ENCODE peak calls at places on chromosomes 1 and 21, in ten cellular contexts. R, D, I, Y, X, Q, G, P, M and O are unnamed samples.

GRCh38 chr1:27650527-27651175 is 15.7 kb upstream of the FGR start:
- DNase-seq in P (no peak), Q (no peak), G (no peak), X (peak), Y (no peak), D (no peak), R (no peak), I (peak), M (no peak), O (no peak)

GRCh38 chr1:152873495-152873894 is 4.6 kb upstream of the SMCP start:
- DNase-seq in X (peak), I (no peak), R (no peak), D (no peak), Q (no peak), G (no peak), Y (no peak), M (no peak), P (no peak), O (no peak)

GRCh38 chr1:114340906-114341698 is 169.9 kb downstream of the TRIM33 start:
- DNase-seq in G (no peak), R (no peak), X (no peak), I (no peak), M (no peak), P (no peak), Y (peak), D (no peak), Q (peak), O (no peak)

GRCh38 chr1:224873645-224874369 is 55.7 kb upstream of the DNAH14 start:
- DNase-seq in Q (no peak), R (no peak), G (no peak), P (no peak), X (peak), M (no peak), I (no peak), D (peak), Y (no peak), O (peak)

GRCh38 chr21:41186763-41187536 is 19.0 kb downstream of the BACE2 start:
- DNase-seq in G (no peak), X (no peak), Y (no peak), D (no peak), I (no peak), M (no peak), P (no peak), Q (no peak), R (no peak), O (no peak)

GRCh38 chr1:212967767-212968166 is 17.4 kb downstream of the VASH2 start:
- DNase-seq in Y (no peak), P (no peak), R (no peak), D (peak), M (no peak), G (no peak), I (peak), Q (no peak), X (peak), O (no peak)

GRCh38 chr1:181387702-181388101 is 95.6 kb upstream of the CACNA1E start:
- DNase-seq in M (no peak), X (no peak), P (no peak), Y (no peak), R (no peak), Q (no peak), G (no peak), D (no peak), I (no peak), O (no peak)

GRCh38 chr1:8541961-8542521 is 224.1 kb downstream of the SLC45A1 start:
- DNase-seq in I (no peak), Q (no peak), M (no peak), G (no peak), R (no peak), Y (no peak), D (no peak), X (peak), P (no peak), O (no peak)

GRCh38 chr1:44425327-44426082 is 20.4 kb downstream of the RNF220 start:
- DNase-seq in I (no peak), D (no peak), Y (no peak), X (no peak), Q (no peak), R (no peak), M (no peak), G (no peak), P (no peak), O (no peak)

GRCh38 chr1:167599839-167600581 is 30.0 kb upstream of the RCSD1 start:
- DNase-seq in P (no peak), Q (no peak), I (peak), X (peak), R (no peak), M (no peak), G (peak), Y (peak), D (peak), O (peak)

GRCh38 chr1:84888753-84889152 is 4.3 kb downstream of the LPAR3 start:
- DNase-seq in P (no peak), Y (no peak), M (no peak), D (peak), X (no peak), I (no peak), G (no peak), Q (no peak), R (no peak), O (no peak)

GRCh38 chr1:52602328-52603300 is at the start of gene GPX7:
- DNase-seq in P (peak), R (peak), G (peak), M (peak), Q (peak), X (peak), I (no peak), Y (peak), D (no peak), O (peak)

GRCh38 chr1:10643607-10644306 is 152.7 kb downstream of the CASZ1 start:
- DNase-seq in G (no peak), D (no peak), Q (no peak), I (no peak), M (no peak), X (no peak), P (no peak), Y (no peak), R (no peak), O (no peak)

GRCh38 chr1:163561570-163562295 is 240.0 kb downstream of the NUF2 start:
- DNase-seq in I (no peak), Q (no peak), P (no peak), G (no peak), D (no peak), R (no peak), Y (no peak), M (no peak), X (no peak), O (no peak)

GRCh38 chr1:183291802-183292515 is 105.9 kb downstream of the LAMC2 start:
- DNase-seq in D (no peak), Q (no peak), G (no peak), M (no peak), P (peak), R (no peak), X (peak), Y (no peak), I (no peak), O (no peak)

GRCh38 chr1:17013598-17014320 is 2.0 kb upstream of the ATP13A2 start:
- DNase-seq in I (no peak), P (peak), Q (no peak), Y (no peak), R (peak), D (no peak), M (no peak), X (peak), G (no peak), O (no peak)

GRCh38 chr1:168637350-168637991 is 61.1 kb downstream of the XCL1 start:
- DNase-seq in P (no peak), Q (no peak), Y (no peak), G (peak), D (no peak), I (no peak), X (no peak), M (no peak), R (no peak), O (no peak)

GRCh38 chr1:8712413-8713229 is 104.8 kb downstream of the RERE start:
- DNase-seq in I (peak), M (no peak), Q (no peak), D (peak), X (peak), G (no peak), P (no peak), R (no peak), Y (no peak), O (no peak)

GRCh38 chr1:226975259-226975908 is 35.3 kb downstream of the COQ8A start:
- DNase-seq in I (no peak), M (no peak), R (no peak), D (no peak), P (peak), G (peak), X (no peak), Q (no peak), Y (no peak), O (no peak)

GRCh38 chr1:119778886-119779560 is 10.3 kb upstream of the HMGCS2 start:
- DNase-seq in Q (no peak), D (no peak), Y (no peak), G (no peak), R (no peak), P (no peak), I (no peak), M (no peak), X (no peak), O (no peak)

GRCh38 chr1:109237512-109237911 is 11.8 kb upstream of the CELSR2 start:
- DNase-seq in X (no peak), Q (no peak), Y (no peak), D (no peak), M (no peak), I (no peak), G (no peak), R (no peak), P (no peak), O (no peak)
- H3K27ac ChIP-seq in X (no peak), Q (no peak), Y (no peak), D (peak), M (no peak), I (no peak), G (no peak), R (no peak), P (no peak), O (no peak)

GRCh38 chr1:62800825-62801306 is 16.9 kb downstream of the ATG4C start:
- DNase-seq in M (no peak), R (no peak), P (no peak), I (no peak), X (peak), G (no peak), D (no peak), Q (no peak), Y (no peak), O (no peak)
- H3K27ac ChIP-seq in M (no peak), R (no peak), P (no peak), I (no peak), X (no peak), G (no peak), D (no peak), Q (no peak), Y (no peak), O (no peak)

GRCh38 chr1:89918794-89919155 is 76.1 kb upstream of the ZNF326 start:
- DNase-seq in Q (no peak), I (no peak), M (no peak), G (no peak), R (no peak), P (no peak), D (no peak), Y (no peak), X (no peak), O (no peak)
- H3K27ac ChIP-seq in Q (no peak), I (peak), M (no peak), G (no peak), R (no peak), P (no peak), D (no peak), Y (no peak), X (no peak), O (no peak)

DNA sequence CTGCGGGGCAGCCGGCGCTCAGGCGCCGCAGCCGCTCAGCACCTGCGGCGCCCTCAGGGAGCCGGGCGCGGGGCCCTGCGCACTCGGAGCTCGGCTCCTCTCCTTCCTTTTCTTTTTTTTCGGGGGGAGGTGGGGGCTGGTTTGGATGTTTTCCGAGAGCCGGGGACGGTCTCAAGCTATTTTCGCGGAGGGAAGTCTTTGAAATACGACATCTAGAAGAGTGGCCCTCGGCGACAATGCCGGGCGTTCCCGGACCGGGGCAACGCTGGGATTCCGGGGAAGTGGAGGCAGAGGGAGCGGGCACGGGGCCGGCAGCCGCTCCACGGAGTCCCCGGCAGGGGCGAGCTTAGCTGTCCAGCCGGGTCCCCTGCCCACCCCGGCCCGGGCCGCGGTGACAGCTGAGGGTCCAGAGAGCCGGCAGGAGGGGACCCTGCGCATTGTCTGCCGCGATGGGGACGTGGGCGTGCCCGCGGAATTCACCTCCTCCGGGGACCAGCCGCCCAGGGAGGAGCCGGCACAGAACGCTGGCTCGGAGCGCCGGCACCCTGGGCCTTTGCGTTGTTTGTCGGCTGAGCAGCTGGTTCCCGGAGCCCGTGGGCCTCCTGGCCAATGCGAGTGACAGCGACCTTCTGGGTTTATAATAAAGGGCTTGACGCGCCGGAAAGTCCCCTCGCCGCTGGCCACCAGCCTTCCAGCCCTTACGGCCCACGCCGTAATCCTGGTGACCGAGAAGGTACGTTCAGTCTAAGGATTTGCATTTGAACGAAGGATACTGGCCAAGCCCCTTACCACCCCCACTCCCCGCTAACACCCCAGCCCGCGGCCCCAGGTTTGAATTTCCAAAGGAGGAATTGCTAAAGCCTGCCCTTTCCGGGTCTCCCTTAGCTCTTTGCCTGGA is 582 bp downstream of the SLC37A1 start:
- DNase-seq in R (peak), X (no peak), Q (peak), P (peak), I (peak), Y (peak), G (peak), D (peak), M (peak), O (peak)
- H3K27ac ChIP-seq in R (peak), X (no peak), Q (peak), P (no peak), I (peak), Y (peak), G (peak), D (no peak), M (peak), O (peak)

DNA sequence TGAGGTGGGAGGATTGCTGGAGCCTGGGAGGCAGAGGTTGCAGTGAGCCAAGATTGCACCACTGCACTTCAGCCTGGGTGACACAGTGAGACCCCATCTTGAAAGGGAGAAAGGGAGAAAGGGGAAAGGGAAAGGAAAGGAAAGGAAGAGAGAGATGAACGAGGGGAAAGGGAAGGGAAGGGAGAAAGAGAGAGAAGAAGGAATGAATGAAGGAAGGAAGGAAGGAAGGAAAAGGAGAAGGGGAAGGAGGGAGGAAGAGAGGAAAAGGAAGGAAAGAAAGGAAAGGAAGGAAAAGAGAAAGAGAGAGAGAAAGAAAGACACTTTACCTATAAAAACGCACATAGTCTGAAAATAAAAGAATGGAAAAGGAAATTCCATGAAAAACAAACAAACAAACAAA is 18.0 kb downstream of the ZNF695 start:
- DNase-seq in M (no peak), Q (no peak), Y (no peak), P (no peak), D (no peak), G (no peak), X (no peak), R (no peak), I (no peak), O (no peak)
- H3K27ac ChIP-seq in M (no peak), Q (no peak), Y (no peak), P (no peak), D (no peak), G (no peak), X (no peak), R (no peak), I (no peak), O (no peak)

GRCh38 chr1:95407864-95408291 is 173.9 kb downstream of the RWDD3 start:
- DNase-seq in R (no peak), Y (no peak), Q (no peak), G (no peak), I (no peak), P (no peak), X (no peak), M (no peak), D (no peak), O (no peak)
- H3K27ac ChIP-seq in R (no peak), Y (no peak), Q (no peak), G (no peak), I (no peak), P (no peak), X (no peak), M (no peak), D (no peak), O (no peak)

DNA sequence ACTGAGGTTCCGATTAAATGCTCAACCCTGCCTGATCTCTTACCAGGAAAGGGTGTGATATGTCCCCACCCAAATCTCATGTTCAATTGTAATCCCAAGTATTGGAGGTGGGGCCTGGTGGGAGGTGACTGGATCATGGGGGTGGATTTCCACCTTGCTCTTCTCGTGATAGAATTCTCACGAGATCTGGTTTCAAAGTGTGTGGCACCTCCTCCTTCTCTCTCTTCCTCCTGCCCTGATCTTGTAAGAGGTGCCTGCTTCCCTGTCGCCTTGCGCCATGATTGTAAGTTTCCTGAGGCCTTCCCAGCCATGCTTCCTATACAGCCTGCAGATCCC is 34.9 kb downstream of the RSPH1 start:
- DNase-seq in I (no peak), Q (no peak), D (no peak), M (no peak), R (no peak), G (no peak), P (no peak), X (no peak), Y (no peak), O (peak)
- H3K27ac ChIP-seq in I (no peak), Q (peak), D (no peak), M (no peak), R (no peak), G (no peak), P (no peak), X (no peak), Y (peak), O (peak)

GRCh38 chr21:26833460-26833939 is 11.7 kb downstream of the ADAMTS1 start:
- DNase-seq in D (no peak), P (peak), Q (no peak), Y (no peak), X (no peak), R (no peak), M (no peak), I (no peak), G (no peak), O (no peak)
- H3K27ac ChIP-seq in D (no peak), P (no peak), Q (no peak), Y (no peak), X (no peak), R (no peak), M (no peak), I (no peak), G (no peak), O (no peak)

DNA sequence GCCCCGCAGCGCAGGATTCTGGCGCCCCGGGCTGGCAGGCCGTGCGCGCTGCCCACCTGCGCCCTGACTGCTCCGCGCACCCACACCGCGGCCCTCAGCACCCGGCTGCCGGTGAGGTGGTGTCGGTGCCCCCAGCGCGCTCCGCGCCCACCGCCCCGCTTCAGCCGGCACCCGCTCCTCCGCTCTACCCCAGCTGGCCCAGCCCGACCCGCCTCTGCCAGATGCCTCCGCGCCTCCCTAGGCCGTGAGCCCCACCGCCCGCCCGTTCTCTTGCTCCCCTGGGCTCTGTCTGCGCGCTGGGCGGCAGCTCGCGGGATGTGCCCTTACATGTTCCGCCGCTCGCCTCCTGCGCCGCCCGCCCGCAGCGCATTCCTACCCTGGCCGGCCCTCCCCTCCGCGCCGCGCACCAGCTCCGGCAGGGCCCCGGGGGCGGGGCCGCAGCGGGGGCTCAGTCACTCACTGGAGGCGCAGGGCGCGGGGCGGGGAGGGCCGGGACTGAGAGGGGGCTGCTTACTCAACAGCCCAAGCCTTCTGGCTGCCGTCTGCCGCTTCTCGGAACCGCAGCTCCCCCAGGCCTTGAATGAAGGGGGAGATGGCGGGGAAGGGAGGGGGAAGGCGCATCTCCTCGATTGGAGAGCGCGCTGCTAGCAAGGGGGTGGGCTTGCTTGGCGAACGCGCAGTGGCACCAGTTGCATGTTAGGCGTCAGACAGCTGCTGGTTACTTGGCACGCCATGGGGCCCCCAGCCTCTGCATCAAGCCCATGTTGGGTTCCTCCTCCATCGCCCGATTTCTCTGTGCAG is at the start of gene PHLDA3:
- DNase-seq in X (peak), I (peak), M (peak), Y (no peak), P (peak), D (peak), Q (peak), R (peak), G (peak), O (peak)
- H3K27ac ChIP-seq in X (peak), I (peak), M (peak), Y (no peak), P (peak), D (peak), Q (no peak), R (peak), G (peak), O (peak)